ENCODE peak calls at places on chromosomes 1 and 21, in seven cellular contexts. G is HTR-8/SVneo, Q is cardiac muscle cell, S is WTC11, E is T-cell, V is A673, X is RWPE1. A is an unnamed sample.

GRCh38 chr1:6045561-6045960 is at the start of gene KCNAB2:
- DNase-seq in G (no peak), Q (no peak), S (no peak), E (no peak), V (no peak), X (no peak), A (no peak)

GRCh38 chr1:239237912-239238311 is 148.5 kb upstream of the CHRM3 start:
- DNase-seq in G (no peak), Q (no peak), S (peak), E (no peak), V (no peak), X (no peak), A (no peak)

GRCh38 chr1:217088521-217089221 is 365.4 kb upstream of the ESRRG start:
- DNase-seq in G (no peak), Q (peak), S (no peak), E (no peak), V (no peak), X (no peak), A (no peak)

GRCh38 chr1:227508431-227508830 is 54.9 kb upstream of the ZNF678 start:
- DNase-seq in G (no peak), Q (no peak), S (no peak), E (no peak), V (no peak), X (no peak), A (no peak)

GRCh38 chr1:45543599-45544417 is 6.8 kb upstream of the AKR1A1 start:
- DNase-seq in G (no peak), Q (peak), S (peak), E (peak), V (no peak), X (no peak), A (no peak)

GRCh38 chr1:11788549-11789053 is 17.2 kb downstream of the MTHFR start:
- DNase-seq in G (no peak), Q (no peak), S (no peak), E (no peak), V (no peak), X (no peak), A (no peak)

GRCh38 chr1:64246294-64246917 is 43.0 kb downstream of the UBE2U start:
- DNase-seq in G (no peak), Q (peak), S (no peak), E (no peak), V (peak), X (peak), A (peak)

GRCh38 chr1:10530281-10530740 is 55.6 kb downstream of the PEX14 start:
- DNase-seq in G (peak), Q (peak), S (peak), E (no peak), V (no peak), X (no peak), A (no peak)

GRCh38 chr21:43345046-43345745 is 81.7 kb downstream of the SIK1 start:
- DNase-seq in G (no peak), Q (no peak), S (no peak), E (no peak), V (no peak), X (no peak), A (no peak)

GRCh38 chr1:87045757-87046422 is 131.5 kb downstream of the HS2ST1 start:
- DNase-seq in G (no peak), Q (no peak), S (no peak), E (peak), V (no peak), X (no peak), A (no peak)

GRCh38 chr1:81912383-81912782 is 111.6 kb downstream of the ADGRL2 start:
- DNase-seq in G (no peak), Q (no peak), S (no peak), E (no peak), V (no peak), X (peak), A (no peak)

GRCh38 chr1:224098007-224098406 is 15.9 kb upstream of the FBXO28 start:
- DNase-seq in G (no peak), Q (no peak), S (no peak), E (no peak), V (no peak), X (no peak), A (no peak)

GRCh38 chr1:92855236-92855635 is 23.4 kb downstream of the RPL5 start:
- DNase-seq in G (no peak), Q (no peak), S (no peak), E (no peak), V (no peak), X (no peak), A (no peak)

GRCh38 chr1:225882008-225882698 is at the start of gene TMEM63A:
- DNase-seq in G (peak), Q (peak), S (peak), E (peak), V (peak), X (peak), A (peak)

GRCh38 chr1:164733070-164733469 is 174.1 kb downstream of the PBX1 start:
- DNase-seq in G (no peak), Q (peak), S (no peak), E (no peak), V (no peak), X (no peak), A (no peak)

GRCh38 chr1:23556661-23557470 is 2.4 kb downstream of the ID3 start:
- DNase-seq in G (no peak), Q (peak), S (no peak), E (peak), V (no peak), X (peak), A (no peak)

GRCh38 chr21:44497641-44498243 is 42.3 kb downstream of the KRTAP10-1 start:
- DNase-seq in G (no peak), Q (peak), S (no peak), E (no peak), V (no peak), X (no peak), A (no peak)

GRCh38 chr1:6347641-6348487 is 45.7 kb downstream of the ACOT7 start:
- DNase-seq in G (peak), Q (peak), S (peak), E (peak), V (peak), X (peak), A (peak)

GRCh38 chr1:68111804-68112436 is 61.5 kb upstream of the DIRAS3 start:
- DNase-seq in G (peak), Q (peak), S (peak), E (no peak), V (peak), X (peak), A (peak)

GRCh38 chr1:46673749-46674182 is 2.1 kb downstream of the TEX38 start:
- DNase-seq in G (peak), Q (peak), S (no peak), E (no peak), V (no peak), X (no peak), A (no peak)

GRCh38 chr21:21831036-21831435 is 832.8 kb downstream of the NCAM2 start:
- DNase-seq in G (no peak), Q (no peak), S (no peak), E (no peak), V (no peak), X (no peak), A (no peak)

GRCh38 chr1:218299416-218299815 is 14.3 kb downstream of the RRP15 start:
- DNase-seq in G (peak), Q (peak), S (no peak), E (no peak), V (peak), X (peak), A (peak)

GRCh38 chr1:7220007-7220406 is 434.8 kb downstream of the CAMTA1 start:
- DNase-seq in G (no peak), Q (no peak), S (no peak), E (no peak), V (no peak), X (no peak), A (no peak)

GRCh38 chr1:9990944-9991343 is 6.1 kb upstream of the RBP7 start:
- DNase-seq in G (no peak), Q (peak), S (no peak), E (no peak), V (no peak), X (no peak), A (no peak)

GRCh38 chr1:53603431-53603830 is 135.5 kb downstream of the GLIS1 start:
- DNase-seq in G (no peak), Q (no peak), S (no peak), E (no peak), V (no peak), X (no peak), A (no peak)

GRCh38 chr1:28412731-28413130 is 43.2 kb downstream of the PHACTR4 start:
- DNase-seq in G (no peak), Q (peak), S (no peak), E (no peak), V (no peak), X (no peak), A (no peak)

GRCh38 chr1:23376890-23377811 is 7.5 kb upstream of the ZNF436 start:
- DNase-seq in G (peak), Q (peak), S (no peak), E (no peak), V (peak), X (peak), A (peak)

GRCh38 chr1:20847619-20848080 is 60.5 kb upstream of the HP1BP3 start:
- DNase-seq in G (no peak), Q (peak), S (no peak), E (no peak), V (no peak), X (peak), A (no peak)

GRCh38 chr1:94688646-94689045 is 131.5 kb upstream of the SLC44A3 start:
- DNase-seq in G (no peak), Q (no peak), S (peak), E (no peak), V (no peak), X (no peak), A (no peak)

GRCh38 chr1:31798086-31798432 is 17.8 kb downstream of the SPOCD1 start:
- DNase-seq in G (no peak), Q (no peak), S (no peak), E (no peak), V (no peak), X (no peak), A (no peak)

GRCh38 chr1:236753554-236753953 is 41.5 kb upstream of the MTR start:
- DNase-seq in G (peak), Q (peak), S (peak), E (no peak), V (peak), X (no peak), A (peak)

GRCh38 chr1:234973426-234974250 is 155.0 kb downstream of the TOMM20 start:
- DNase-seq in G (no peak), Q (no peak), S (no peak), E (no peak), V (no peak), X (no peak), A (no peak)